ENCODE peak calls at places on chromosome 22, in seven cellular contexts. Z is activated T-cell treated with anti-CD3 and anti-CD28 coated beads, Interleukin-2, amount 50 U/mL, for 4 hours; M is HAP-1; X is AG08395; N is glomerular endothelial cell; O is IMR-90; L is AG09319. B is an unnamed sample.

GRCh38 chr22:39239561-39240423 is 5.0 kb downstream of the PDGFB start:
- DNase-seq in Z (no peak), M (no peak), X (no peak), N (no peak), O (no peak), L (no peak), B (peak; percentile 78)

GRCh38 chr22:42895541-42895981 is 38.5 kb upstream of the ARFGAP3 start:
- DNase-seq in Z (no peak), M (peak; percentile 6), X (no peak), N (no peak), O (no peak), L (no peak), B (no peak)

GRCh38 chr22:38230108-38230825 is 28.5 kb downstream of the MAFF start:
- DNase-seq in Z (peak; percentile 32), M (no peak), X (no peak), N (peak; percentile 67), O (no peak), L (no peak), B (peak; percentile 52)

GRCh38 chr22:48957311-48957986 is 870.2 kb downstream of the BRD1 start:
- DNase-seq in Z (no peak), M (no peak), X (no peak), N (no peak), O (no peak), L (no peak), B (no peak)

GRCh38 chr22:50257451-50258360 is 3.8 kb downstream of the MAPK12 start:
- DNase-seq in Z (no peak), M (no peak), X (no peak), N (no peak), O (no peak), L (no peak), B (no peak)

GRCh38 chr22:24592144-24592845 is 578 bp downstream of the LRRC75B start:
- DNase-seq in Z (no peak), M (no peak), X (peak; percentile 31), N (no peak), O (no peak), L (no peak), B (no peak)

GRCh38 chr22:18968011-18968749 is 32.1 kb upstream of the PRODH start:
- DNase-seq in Z (no peak), M (no peak), X (peak; percentile 24), N (no peak), O (peak; percentile 15), L (no peak), B (no peak)

GRCh38 chr22:50729391-50730012 is 8.5 kb upstream of the ACR start:
- DNase-seq in Z (no peak), M (no peak), X (no peak), N (no peak), O (no peak), L (no peak), B (no peak)

GRCh38 chr22:47765757-47766156 is 1003.3 kb downstream of the TBC1D22A start:
- DNase-seq in Z (no peak), M (no peak), X (no peak), N (no peak), O (no peak), L (no peak), B (no peak)

GRCh38 chr22:44935724-44936123 is 74.1 kb downstream of the PHF21B start:
- DNase-seq in Z (no peak), M (no peak), X (no peak), N (no peak), O (no peak), L (no peak), B (no peak)

GRCh38 chr22:22785316-22786065 is 102.1 kb upstream of the IGLL5 start:
- DNase-seq in Z (no peak), M (no peak), X (no peak), N (no peak), O (no peak), L (no peak), B (no peak)

GRCh38 chr22:37063436-37064420 is 12.2 kb downstream of the KCTD17 start:
- DNase-seq in Z (no peak), M (no peak), X (no peak), N (no peak), O (no peak), L (no peak), B (no peak)

GRCh38 chr22:28822930-28823481 is 22.6 kb upstream of the XBP1 start:
- DNase-seq in Z (no peak), M (peak; percentile 39), X (no peak), N (no peak), O (no peak), L (no peak), B (peak; percentile 95)

GRCh38 chr22:42949159-42949558 is 65.8 kb downstream of the PACSIN2 start:
- DNase-seq in Z (no peak), M (no peak), X (peak; percentile 78), N (no peak), O (peak; percentile 69), L (no peak), B (no peak)

GRCh38 chr22:33477131-33478111 is 419.2 kb upstream of the SYN3 start:
- DNase-seq in Z (no peak), M (peak; percentile 93), X (no peak), N (no peak), O (no peak), L (peak; percentile 41), B (no peak)

GRCh38 chr22:30208631-30209603 is 37.6 kb downstream of the LIF start:
- DNase-seq in Z (no peak), M (no peak), X (peak; percentile 62), N (no peak), O (peak; percentile 97), L (peak; percentile 83), B (no peak)

B was measured in LNCaP clone FGC.